ENCODE peak calls at places on chromosomes 4 and X, in five cellular contexts. G, U, V, X and K are unnamed samples.

GRCh38 chrX:143082537-143082936 is 56.8 kb downstream of the SPANXN4 start:
- DNase-seq in G (no peak), U (no peak), V (no peak), X (no peak), K (no peak)

GRCh38 chrX:153499876-153500275 is 5.1 kb downstream of the BGN start:
- DNase-seq in G (no peak), U (no peak), V (no peak), X (no peak), K (no peak)

GRCh38 chrX:96615448-96615847 is 69.2 kb upstream of the DIAPH2 start:
- DNase-seq in G (no peak), U (no peak), V (no peak), X (no peak), K (no peak)

GRCh38 chr4:73620115-73620792 is at the start of gene RASSF6:
- DNase-seq in G (peak), U (no peak), V (peak), X (no peak), K (no peak)

GRCh38 chr4:38734886-38735285 is 47.9 kb downstream of the TLR10 start:
- DNase-seq in G (no peak), U (no peak), V (no peak), X (no peak), K (no peak)

GRCh38 chrX:28347526-28347925 is 239.7 kb upstream of the IL1RAPL1 start:
- DNase-seq in G (no peak), U (no peak), V (no peak), X (no peak), K (no peak)

GRCh38 chr4:104302731-104303130 is 192.0 kb downstream of the CXXC4 start:
- DNase-seq in G (no peak), U (no peak), V (no peak), X (no peak), K (no peak)

GRCh38 chrX:68462653-68463052 is 29.4 kb upstream of the OPHN1 start:
- DNase-seq in G (no peak), U (no peak), V (no peak), X (peak), K (no peak)

GRCh38 chrX:51332188-51332942 is at the start of gene NUDT10:
- DNase-seq in G (peak), U (no peak), V (peak), X (no peak), K (peak)

GRCh38 chrX:77442728-77443127 is 4.5 kb upstream of the FGF16 start:
- DNase-seq in G (no peak), U (no peak), V (no peak), X (no peak), K (no peak)

GRCh38 chrX:18377802-18378201 is 23.3 kb upstream of the SCML2 start:
- DNase-seq in G (no peak), U (no peak), V (peak), X (no peak), K (no peak)

GRCh38 chr4:122898370-122899150 is 23.8 kb downstream of the NUDT6 start:
- DNase-seq in G (no peak), U (no peak), V (no peak), X (no peak), K (no peak)

GRCh38 chr4:146235654-146236570 is 21.6 kb downstream of the REELD1 start:
- DNase-seq in G (no peak), U (no peak), V (no peak), X (no peak), K (no peak)

GRCh38 chr4:78478523-78478922 is 73.0 kb upstream of the ANXA3 start:
- DNase-seq in G (no peak), U (no peak), V (no peak), X (no peak), K (no peak)

GRCh38 chr4:87560802-87561201 is 31.6 kb upstream of the SPARCL1 start:
- DNase-seq in G (no peak), U (no peak), V (no peak), X (no peak), K (no peak)